ENCODE peak calls at places on chromosomes 3 and 15, in ten cellular contexts. F is PC-3; C is mesenchymal stem cell; R is tibial artery; J is AG08396; N is fibroblast of lung; X is activated naive CD8-positive, alpha-beta T cell treated with anti-CD3 and anti-CD28 coated beads, Interleukin-2, amount 50 U/mL, for 24 hours; M is T-helper 2 cell; O is stimulated activated CD8-positive, alpha-beta memory T cell treated with anti-CD3 and anti-CD28 coated beads, Interleukin-12 subunit alpha, Interleukin-12 subunit beta, amount 100 ng/mL, for 4 hours; S is AG04449. H is an unnamed sample.

GRCh38 chr3:32257641-32258438 is 19.4 kb downstream of the CMTM8 start:
- DNase-seq in R (no peak), O (no peak), X (no peak), S (no peak), F (peak), C (no peak), N (no peak), J (no peak), M (no peak), H (no peak)

GRCh38 chr15:75208501-75209288 is 7.0 kb downstream of the C15orf39 start:
- DNase-seq in M (no peak), S (no peak), J (no peak), R (no peak), F (no peak), O (no peak), C (no peak), N (no peak), X (no peak), H (no peak)

GRCh38 chr3:191307341-191307740 is 21.9 kb upstream of the CCDC50 start:
- DNase-seq in R (no peak), C (no peak), M (no peak), F (no peak), J (no peak), S (no peak), O (no peak), X (no peak), N (no peak), H (no peak)

GRCh38 chr15:58154769-58155168 is 16.6 kb downstream of the AQP9 start:
- DNase-seq in N (no peak), C (no peak), J (no peak), X (no peak), F (peak), S (no peak), M (no peak), R (no peak), O (no peak), H (no peak)

GRCh38 chr15:98815207-98815606 is 166.9 kb downstream of the IGF1R start:
- DNase-seq in C (no peak), N (no peak), O (no peak), M (no peak), R (no peak), J (no peak), F (no peak), X (no peak), S (no peak), H (no peak)

GRCh38 chr3:62686486-62686885 is 188.7 kb downstream of the CADPS start:
- DNase-seq in R (no peak), O (no peak), C (no peak), S (no peak), F (peak), J (peak), M (no peak), X (no peak), N (peak), H (no peak)

GRCh38 chr3:24378313-24378712 is 116.3 kb downstream of the THRB start:
- DNase-seq in J (no peak), F (no peak), C (no peak), M (no peak), N (no peak), R (no peak), S (no peak), O (no peak), X (no peak), H (peak)

GRCh38 chr3:32991781-32992180 is 40.3 kb downstream of the CCR4 start:
- DNase-seq in S (no peak), O (no peak), F (no peak), C (no peak), R (no peak), J (no peak), N (no peak), X (no peak), M (no peak), H (no peak)

GRCh38 chr3:55570361-55570760 is 83.3 kb upstream of the WNT5A start:
- DNase-seq in S (no peak), O (no peak), J (no peak), R (no peak), X (no peak), M (no peak), F (no peak), C (peak), N (peak), H (no peak)

GRCh38 chr15:49145651-49146609 is 9.5 kb downstream of the COPS2 start:
- DNase-seq in O (no peak), N (peak), F (peak), R (no peak), S (no peak), M (no peak), J (peak), X (no peak), C (peak), H (peak)

GRCh38 chr3:12557472-12558105 is 702 bp downstream of the MKRN2 start:
- DNase-seq in X (no peak), C (peak), S (no peak), R (no peak), F (peak), J (peak), O (no peak), M (no peak), N (peak), H (no peak)

GRCh38 chr3:185049710-185050109 is 103.2 kb downstream of the C3orf70 start:
- DNase-seq in X (no peak), O (no peak), C (no peak), R (no peak), J (no peak), F (no peak), N (no peak), S (no peak), M (no peak), H (no peak)

GRCh38 chr3:183330881-183331280 is 77.8 kb downstream of the B3GNT5 start:
- DNase-seq in J (no peak), S (no peak), O (no peak), X (no peak), N (no peak), R (no peak), F (no peak), M (no peak), C (no peak), H (peak)

GRCh38 chr3:126816956-126817777 is 113.1 kb downstream of the CHCHD6 start:
- DNase-seq in R (no peak), M (no peak), O (no peak), N (no peak), C (peak), F (no peak), X (no peak), J (no peak), S (no peak), H (no peak)

GRCh38 chr15:58095415-58095814 is 29.9 kb upstream of the ALDH1A2 start:
- DNase-seq in X (no peak), S (no peak), F (no peak), J (no peak), O (no peak), R (no peak), N (no peak), M (no peak), C (no peak), H (no peak)

GRCh38 chr15:44427756-44428724 is 611 bp downstream of the CTDSPL2 start:
- DNase-seq in R (no peak), N (peak), J (peak), X (peak), F (peak), S (no peak), M (no peak), O (no peak), C (peak), H (no peak)